ENCODE peak calls at places on chromosomes 1 and 21, in eight cellular contexts. O is astrocyte of the cerebellum; J is ecto neural progenitor cell; F is RPMI8226; L is naive thymus-derived CD4-positive, alpha-beta T cell; M is mucosa of descending colon; Y is T-helper 1 cell; G is HFFc6. E is an unnamed sample.
A peak's percentile ranks its signal among the peaks of the same experiment; 100 is the strongest.

GRCh38 chr21:37811711-37812110 is 104.5 kb downstream of the KCNJ6 start:
- DNase-seq in O (no peak), J (no peak), F (no peak), L (no peak), M (no peak), Y (no peak), G (no peak), E (no peak)

GRCh38 chr21:37874904-37875780 is 41.1 kb downstream of the KCNJ6 start:
- DNase-seq in O (no peak), J (no peak), F (no peak), L (no peak), M (no peak), Y (no peak), G (no peak), E (no peak)

GRCh38 chr1:2939041-2939552 is 82.2 kb upstream of the ACTRT2 start:
- DNase-seq in O (no peak), J (no peak), F (no peak), L (no peak), M (no peak), Y (no peak), G (no peak), E (no peak)

GRCh38 chr1:206013017-206013800 is 10.0 kb upstream of the RAB7B start:
- DNase-seq in O (no peak), J (no peak), F (no peak), L (no peak), M (no peak), Y (no peak), G (no peak), E (no peak)

GRCh38 chr1:25599969-25600610 is 16.5 kb upstream of the MAN1C1 start:
- DNase-seq in O (no peak), J (no peak), F (no peak), L (no peak), M (no peak), Y (no peak), G (no peak), E (no peak)

GRCh38 chr1:241532173-241532553 is at the start of gene KMO:
- DNase-seq in O (no peak), J (no peak), F (peak; percentile 64), L (no peak), M (no peak), Y (no peak), G (no peak), E (no peak)

GRCh38 chr1:207282049-207282448 is 39.4 kb upstream of the CD55 start:
- DNase-seq in O (no peak), J (no peak), F (no peak), L (no peak), M (no peak), Y (no peak), G (no peak), E (no peak)

GRCh38 chr1:201461783-201462441 is 7.1 kb downstream of the PHLDA3 start:
- DNase-seq in O (peak; percentile 91), J (no peak), F (no peak), L (no peak), M (peak; percentile 50), Y (no peak), G (peak; percentile 93), E (no peak)

E was measured in CD8-positive, alpha-beta T cell.